ENCODE peak calls at places on chromosomes 5 and 9, in four cellular contexts. X is pancreas, C is stomach, W is neural progenitor cell. T is an unnamed sample.
A peak's percentile ranks its signal among the peaks of the same experiment; 100 is the strongest.

GRCh38 chr9:90801507-90802289 is at the start of gene SYK:
- DNase-seq in X (peak; percentile 85), C (peak; percentile 79), W (peak; percentile 60), T (peak; percentile 66)

GRCh38 chr9:20319641-20320337 is 302.5 kb downstream of the MLLT3 start:
- DNase-seq in X (no peak), C (no peak), W (no peak), T (no peak)

GRCh38 chr5:167250996-167251395 is 1040.4 kb upstream of the WWC1 start:
- DNase-seq in X (no peak), C (no peak), W (peak; percentile 44), T (no peak)

GRCh38 chr5:134905246-134905996 is 490 bp downstream of the PCBD2 start:
- DNase-seq in X (no peak), C (peak; percentile 58), W (peak; percentile 65), T (no peak)

GRCh38 chr5:135208555-135209494 is 174.8 kb upstream of the PITX1 start:
- DNase-seq in X (no peak), C (peak; percentile 31), W (no peak), T (no peak)

GRCh38 chr5:126851441-126852103 is 74.6 kb downstream of the LMNB1 start:
- DNase-seq in X (no peak), C (no peak), W (no peak), T (no peak)

GRCh38 chr9:70120834-70121510 is 77.3 kb downstream of the MAMDC2 start:
- DNase-seq in X (no peak), C (no peak), W (peak; percentile 12), T (peak; percentile 84)

GRCh38 chr9:131627846-131628820 is 82.8 kb downstream of the PRRT1B start:
- DNase-seq in X (peak; percentile 85), C (peak; percentile 75), W (no peak), T (no peak)

GRCh38 chr5:118882666-118883065 is 105.7 kb downstream of the DTWD2 start:
- DNase-seq in X (no peak), C (no peak), W (peak; percentile 15), T (no peak)

GRCh38 chr9:86600291-86600690 is 246.1 kb upstream of the TUT7 start:
- DNase-seq in X (no peak), C (no peak), W (no peak), T (no peak)

GRCh38 chr5:165457854-165458481 is 1952.5 kb downstream of the MAT2B start:
- DNase-seq in X (no peak), C (no peak), W (peak; percentile 64), T (no peak)

GRCh38 chr5:1755321-1755949 is 44.2 kb downstream of the MRPL36 start:
- DNase-seq in X (no peak), C (peak; percentile 17), W (no peak), T (no peak)

GRCh38 chr9:124392855-124393460 is 22.3 kb downstream of the PSMB7 start:
- DNase-seq in X (no peak), C (no peak), W (peak; percentile 74), T (no peak)

GRCh38 chr9:116656535-116656934 is 30.6 kb upstream of the TRIM32 start:
- DNase-seq in X (no peak), C (no peak), W (no peak), T (no peak)

GRCh38 chr5:20114536-20114935 is 126.5 kb upstream of the CDH18 start:
- DNase-seq in X (no peak), C (no peak), W (no peak), T (no peak)

GRCh38 chr5:124812771-124813358 is 66.4 kb upstream of the ZNF608 start:
- DNase-seq in X (no peak), C (no peak), W (no peak), T (no peak)

GRCh38 chr9:132622144-132622543 is 39.7 kb downstream of the BARHL1 start:
- DNase-seq in X (no peak), C (peak; percentile 34), W (no peak), T (peak; percentile 35)

GRCh38 chr5:145568581-145568980 is 266.6 kb downstream of the PRELID2 start:
- DNase-seq in X (no peak), C (no peak), W (no peak), T (no peak)

GRCh38 chr9:738209-738915 is 103.1 kb upstream of the DMRT1 start:
- DNase-seq in X (no peak), C (no peak), W (no peak), T (peak; percentile 81)

GRCh38 chr5:148799737-148800527 is 26.5 kb upstream of the ADRB2 start:
- DNase-seq in X (no peak), C (no peak), W (no peak), T (no peak)

GRCh38 chr9:131657456-131657855 is 82.4 kb downstream of the RAPGEF1 start:
- DNase-seq in X (no peak), C (no peak), W (no peak), T (no peak)

GRCh38 chr5:533243-534005 is 9.2 kb upstream of the SLC9A3 start:
- DNase-seq in X (peak; percentile 58), C (no peak), W (no peak), T (no peak)

GRCh38 chr5:74575741-74576538 is 64.6 kb downstream of the ENC1 start:
- DNase-seq in X (no peak), C (no peak), W (no peak), T (no peak)

GRCh38 chr5:143213851-143214363 is 189.6 kb downstream of the NR3C1 start:
- DNase-seq in X (no peak), C (no peak), W (no peak), T (no peak)
- TF ChIP-seq CTCF in X (no peak), C (no peak), W (no peak), T (no peak)

GRCh38 chr9:17367035-17367434 is 211.8 kb upstream of the SH3GL2 start:
- DNase-seq in X (no peak), C (no peak), W (no peak), T (no peak)
- H3K4me1 ChIP-seq in X (no peaks in the 10 kb centered on the region), C (no peaks in the 10 kb centered on the region), W (no peaks in the 10 kb centered on the region), T (no peaks in the 10 kb centered on the region)

DNA sequence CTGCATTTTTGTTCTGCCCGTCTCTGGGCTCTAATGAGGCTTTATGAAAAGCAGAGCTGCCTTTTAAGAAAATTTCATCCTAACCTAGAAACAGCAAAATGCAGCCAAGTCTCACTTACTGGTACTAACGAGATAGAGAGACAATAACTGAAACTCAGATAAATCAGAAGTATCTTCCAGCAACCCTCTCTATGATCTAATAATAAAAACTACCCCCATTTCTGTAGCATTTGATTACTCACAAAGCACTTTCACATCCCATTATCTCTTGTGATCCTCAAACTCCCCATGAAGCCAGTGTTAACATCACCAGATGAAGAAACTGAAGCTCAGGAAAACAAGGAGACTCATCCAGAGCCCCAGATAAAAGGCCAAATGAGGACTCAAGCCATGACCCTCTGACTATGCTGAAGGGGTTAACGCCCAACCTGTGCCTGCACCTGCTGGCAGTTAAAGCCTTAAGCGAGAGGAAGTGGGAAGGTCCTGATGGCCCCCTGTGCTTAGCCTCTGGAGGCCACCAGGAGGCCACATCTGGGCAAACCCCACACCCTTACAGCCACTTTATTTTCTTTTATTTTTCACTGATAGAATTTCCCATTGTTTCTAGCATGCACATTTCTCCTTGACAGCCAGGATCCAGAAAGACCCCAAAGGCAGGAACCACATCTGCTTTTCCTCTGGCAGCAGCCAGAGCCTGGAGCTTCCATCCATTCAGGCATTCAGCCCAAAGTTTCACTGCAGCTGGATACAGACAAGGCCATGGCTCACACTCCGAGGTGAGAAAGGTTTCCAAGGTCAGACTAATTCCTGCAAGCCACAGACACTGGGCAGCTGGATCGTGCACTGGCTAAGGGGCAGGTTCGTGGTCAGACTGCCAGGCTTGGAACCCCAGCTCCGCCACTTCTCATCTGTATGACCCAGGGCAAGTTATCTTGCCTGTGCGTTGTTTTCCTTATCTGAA is 37.2 kb downstream of the SPOCK1 start:
- DNase-seq in X (no peak), C (no peak), W (peak; percentile 22), T (no peak)
- TF ChIP-seq CTCF in X (no peak), C (no peak), W (peak; percentile 36), T (no peak)

DNA sequence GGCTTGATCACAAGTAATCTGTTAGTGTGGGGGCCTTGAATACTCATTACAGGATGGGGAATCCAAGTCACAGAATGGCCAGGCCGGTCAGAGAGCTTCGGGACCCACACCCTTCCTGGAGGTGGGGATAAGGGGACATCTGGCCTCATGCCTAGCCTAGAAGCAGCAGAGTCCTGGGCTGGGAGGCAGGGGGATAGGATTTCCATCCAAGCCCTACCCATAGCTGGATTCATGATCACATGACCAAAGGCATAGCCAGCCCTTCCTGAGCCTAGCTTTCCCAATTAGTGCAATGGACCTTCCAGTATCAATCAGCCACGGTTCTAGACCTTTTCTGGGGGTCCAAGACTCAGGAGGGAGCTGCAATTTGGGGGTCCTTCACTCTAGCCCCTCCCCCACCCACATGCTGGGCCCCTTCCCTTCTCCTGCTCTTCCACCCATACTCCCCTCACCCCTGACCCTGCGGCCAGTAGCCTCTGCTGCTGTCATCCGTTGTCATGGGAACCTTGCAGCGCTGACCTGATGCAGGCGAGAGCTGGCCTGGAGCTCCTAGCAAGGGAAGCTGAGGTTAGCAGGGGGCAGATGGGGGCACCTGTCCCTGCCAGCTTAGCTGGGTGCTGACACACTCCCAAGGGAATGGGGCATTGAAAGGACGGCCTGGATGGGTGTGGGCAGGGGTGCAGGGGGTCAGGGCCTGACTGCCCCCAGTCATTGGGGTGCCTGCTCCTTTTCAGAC is 44.6 kb downstream of the CXXC5 start:
- DNase-seq in X (no peak), C (no peak), W (peak; percentile 83), T (no peak)
- H3K4me1 ChIP-seq in X (peaks cover 47% of the 10 kb centered on the region), C (peaks cover 72% of the 10 kb centered on the region), W (peaks cover 59% of the 10 kb centered on the region), T (peaks cover 31% of the 10 kb centered on the region)

DNA sequence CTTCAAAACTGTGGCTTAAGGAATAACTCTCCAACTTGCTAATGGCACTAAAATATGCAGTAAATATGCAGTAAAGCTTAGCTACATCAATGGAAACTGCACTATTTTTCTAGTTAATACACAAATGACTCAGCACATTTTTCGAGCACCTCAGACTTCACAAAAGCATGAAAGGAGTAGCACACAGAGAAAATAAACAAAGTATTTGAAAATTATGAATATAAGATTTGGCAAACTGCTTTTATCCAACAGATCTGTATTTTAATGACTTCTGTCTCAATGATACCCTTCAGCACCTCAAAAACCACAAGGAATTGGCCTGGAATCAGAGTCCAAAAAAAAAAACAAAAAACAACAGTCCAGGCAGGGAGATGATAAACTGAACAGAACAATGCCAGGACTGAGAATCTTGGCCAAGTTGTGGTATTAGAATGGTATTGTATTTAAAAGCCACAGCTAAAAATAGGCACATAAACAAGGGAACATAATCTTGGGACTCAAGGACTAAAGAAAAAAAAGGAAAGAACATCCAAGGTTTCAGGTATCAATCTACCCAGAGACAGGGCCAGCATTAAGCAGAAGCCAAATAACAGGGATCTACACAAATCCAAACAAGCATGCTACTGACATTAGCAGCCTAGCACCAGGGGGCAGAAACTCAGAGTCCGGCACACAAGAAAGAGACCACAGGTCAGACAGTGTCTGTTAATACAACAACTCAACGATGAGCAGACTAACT is 21.4 kb downstream of the TMEM245 start:
- DNase-seq in X (no peak), C (no peak), W (peak; percentile 62), T (no peak)
- TF ChIP-seq CTCF in X (no peak), C (no peak), W (peak; percentile 51), T (peak; percentile 25)

DNA sequence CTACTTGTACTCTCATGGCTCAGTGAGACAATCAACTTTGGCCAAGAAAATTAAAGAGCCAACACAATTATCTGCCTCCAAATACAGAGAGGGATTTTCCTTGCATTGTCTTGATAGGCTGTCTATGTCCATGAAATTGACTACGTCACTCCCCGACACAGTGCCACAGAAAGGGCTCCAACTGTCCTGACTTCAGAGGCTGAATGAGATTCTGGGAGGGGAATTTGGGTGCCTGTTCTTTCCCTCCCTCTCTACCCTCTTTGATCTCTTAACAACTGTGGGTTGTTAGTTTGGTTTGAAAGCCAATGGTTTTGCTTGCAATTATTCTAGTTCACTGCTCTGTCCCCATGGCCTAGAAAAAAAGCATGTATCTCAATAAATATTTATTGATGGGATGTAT is 37.4 kb downstream of the CAPSL start:
- DNase-seq in X (no peak), C (no peak), W (no peak), T (no peak)
- H3K4me1 ChIP-seq in X (no peaks in the 10 kb centered on the region), C (no peaks in the 10 kb centered on the region), W (no peaks in the 10 kb centered on the region), T (no peaks in the 10 kb centered on the region)